ENCODE peak calls at places on chromosomes 13 and 19, in six cellular contexts. One of them, this sample, is unnamed.

GRCh38 chr19:6362024-6362344 is 653 bp downstream of the CLPP start:
- DNase-seq in SK-N-SH: no peak
- DNase-seq in PC-3: no peak
- DNase-seq in GM23338: no peak
- DNase-seq in MM.1S: no peak
- DNase-seq in neural progenitor cell: no peak
- DNase-seq in this sample: peak; percentile 30

GRCh38 chr13:39684531-39685137 is 29.2 kb downstream of the COG6 start:
- DNase-seq in SK-N-SH: peak; percentile 23
- DNase-seq in PC-3: peak; percentile 54
- DNase-seq in GM23338: peak; percentile 72
- DNase-seq in MM.1S: peak; percentile 53
- DNase-seq in neural progenitor cell: peak; percentile 64
- DNase-seq in this sample: peak; percentile 81

GRCh38 chr19:56837892-56838679 is 2.4 kb downstream of the PEG3 start:
- DNase-seq in SK-N-SH: peak; percentile 64
- DNase-seq in PC-3: peak; percentile 58
- DNase-seq in GM23338: no peak
- DNase-seq in MM.1S: no peak
- DNase-seq in neural progenitor cell: no peak
- DNase-seq in this sample: peak; percentile 60

GRCh38 chr13:41916173-41916954 is 44.5 kb downstream of the VWA8 start:
- DNase-seq in SK-N-SH: no peak
- DNase-seq in PC-3: peak; percentile 59
- DNase-seq in GM23338: no peak
- DNase-seq in MM.1S: peak; percentile 85
- DNase-seq in neural progenitor cell: no peak
- DNase-seq in this sample: peak; percentile 84

GRCh38 chr13:54373211-54373610 is 1344.6 kb downstream of the OLFM4 start:
- DNase-seq in SK-N-SH: no peak
- DNase-seq in PC-3: no peak
- DNase-seq in GM23338: peak; percentile 68
- DNase-seq in MM.1S: no peak
- DNase-seq in neural progenitor cell: peak; percentile 33
- DNase-seq in this sample: no peak

GRCh38 chr13:50393641-50394040 is 378.4 kb downstream of the KCNRG start:
- DNase-seq in SK-N-SH: no peak
- DNase-seq in PC-3: no peak
- DNase-seq in GM23338: peak; percentile 43
- DNase-seq in MM.1S: no peak
- DNase-seq in neural progenitor cell: peak; percentile 77
- DNase-seq in this sample: no peak

GRCh38 chr19:17394891-17395415 is 957 bp upstream of the CCDC194 start:
- DNase-seq in SK-N-SH: peak; percentile 81
- DNase-seq in PC-3: peak; percentile 50
- DNase-seq in GM23338: peak; percentile 97
- DNase-seq in MM.1S: no peak
- DNase-seq in neural progenitor cell: peak; percentile 72
- DNase-seq in this sample: peak; percentile 74

GRCh38 chr19:1811472-1811894 is 593 bp downstream of the ATP8B3 start:
- DNase-seq in SK-N-SH: peak; percentile 66
- DNase-seq in PC-3: peak; percentile 95
- DNase-seq in GM23338: no peak
- DNase-seq in MM.1S: no peak
- DNase-seq in neural progenitor cell: no peak
- DNase-seq in this sample: peak; percentile 86

GRCh38 chr13:108606424-108606823 is 23.0 kb upstream of the MYO16 start:
- DNase-seq in SK-N-SH: no peak
- DNase-seq in PC-3: no peak
- DNase-seq in GM23338: no peak
- DNase-seq in MM.1S: no peak
- DNase-seq in neural progenitor cell: no peak
- DNase-seq in this sample: no peak

GRCh38 chr19:5480427-5480836 is 25.2 kb downstream of the ZNRF4 start:
- DNase-seq in SK-N-SH: peak; percentile 69
- DNase-seq in PC-3: peak; percentile 44
- DNase-seq in GM23338: peak; percentile 82
- DNase-seq in MM.1S: no peak
- DNase-seq in neural progenitor cell: peak; percentile 45
- DNase-seq in this sample: peak; percentile 31

GRCh38 chr19:8147579-8147978 is 1.8 kb downstream of the FBN3 start:
- DNase-seq in SK-N-SH: no peak
- DNase-seq in PC-3: no peak
- DNase-seq in GM23338: no peak
- DNase-seq in MM.1S: no peak
- DNase-seq in neural progenitor cell: no peak
- DNase-seq in this sample: no peak

GRCh38 chr13:32278456-32278855 is 36.7 kb downstream of the ZAR1L start:
- DNase-seq in SK-N-SH: no peak
- DNase-seq in PC-3: no peak
- DNase-seq in GM23338: no peak
- DNase-seq in MM.1S: no peak
- DNase-seq in neural progenitor cell: no peak
- DNase-seq in this sample: peak; percentile 81

GRCh38 chr13:85521586-85521985 is 277.6 kb downstream of the SLITRK6 start:
- DNase-seq in SK-N-SH: no peak
- DNase-seq in PC-3: no peak
- DNase-seq in GM23338: no peak
- DNase-seq in MM.1S: no peak
- DNase-seq in neural progenitor cell: no peak
- DNase-seq in this sample: no peak

GRCh38 chr19:14002571-14003278 is 3.4 kb downstream of the RFX1 start:
- DNase-seq in SK-N-SH: no peak
- DNase-seq in PC-3: no peak
- DNase-seq in GM23338: no peak
- DNase-seq in MM.1S: peak; percentile 12
- DNase-seq in neural progenitor cell: no peak
- DNase-seq in this sample: no peak

GRCh38 chr19:11115895-11116446 is 26.7 kb downstream of the LDLR start:
- DNase-seq in SK-N-SH: peak; percentile 5
- DNase-seq in PC-3: no peak
- DNase-seq in GM23338: no peak
- DNase-seq in MM.1S: no peak
- DNase-seq in neural progenitor cell: no peak
- DNase-seq in this sample: no peak
- H3F3A ChIP-seq in SK-N-SH: no peaks in the 10 kb centered on the region
- H3F3A ChIP-seq in PC-3: peaks cover 11% of the 10 kb centered on the region
- H3F3A ChIP-seq in GM23338: peaks cover 80% of the 10 kb centered on the region
- H3F3A ChIP-seq in MM.1S: peaks cover 15% of the 10 kb centered on the region
- H3F3A ChIP-seq in neural progenitor cell: peaks cover 32% of the 10 kb centered on the region
- H3F3A ChIP-seq in this sample: peaks cover 2% of the 10 kb centered on the region

GRCh38 chr19:34964598-34964997 is 569 bp upstream of the ZNF792 start:
- DNase-seq in SK-N-SH: no peak
- DNase-seq in PC-3: no peak
- DNase-seq in GM23338: no peak
- DNase-seq in MM.1S: no peak
- DNase-seq in neural progenitor cell: no peak
- DNase-seq in this sample: no peak

GRCh38 chr19:34963531-34964406 is at the start of gene ZNF792:
- DNase-seq in SK-N-SH: peak; percentile 91
- DNase-seq in PC-3: peak; percentile 41
- DNase-seq in GM23338: peak; percentile 88
- DNase-seq in MM.1S: peak; percentile 23
- DNase-seq in neural progenitor cell: peak; percentile 81
- DNase-seq in this sample: peak; percentile 73

GRCh38 chr19:34962281-34962944 is 1.6 kb downstream of the ZNF792 start:
- DNase-seq in SK-N-SH: peak; percentile 72
- DNase-seq in PC-3: peak; percentile 70
- DNase-seq in GM23338: no peak
- DNase-seq in MM.1S: no peak
- DNase-seq in neural progenitor cell: no peak
- DNase-seq in this sample: no peak

GRCh38 chr19:34961775-34962174 is 2.3 kb downstream of the ZNF792 start:
- DNase-seq in SK-N-SH: no peak
- DNase-seq in PC-3: no peak
- DNase-seq in GM23338: no peak
- DNase-seq in MM.1S: no peak
- DNase-seq in neural progenitor cell: no peak
- DNase-seq in this sample: no peak

DNA sequence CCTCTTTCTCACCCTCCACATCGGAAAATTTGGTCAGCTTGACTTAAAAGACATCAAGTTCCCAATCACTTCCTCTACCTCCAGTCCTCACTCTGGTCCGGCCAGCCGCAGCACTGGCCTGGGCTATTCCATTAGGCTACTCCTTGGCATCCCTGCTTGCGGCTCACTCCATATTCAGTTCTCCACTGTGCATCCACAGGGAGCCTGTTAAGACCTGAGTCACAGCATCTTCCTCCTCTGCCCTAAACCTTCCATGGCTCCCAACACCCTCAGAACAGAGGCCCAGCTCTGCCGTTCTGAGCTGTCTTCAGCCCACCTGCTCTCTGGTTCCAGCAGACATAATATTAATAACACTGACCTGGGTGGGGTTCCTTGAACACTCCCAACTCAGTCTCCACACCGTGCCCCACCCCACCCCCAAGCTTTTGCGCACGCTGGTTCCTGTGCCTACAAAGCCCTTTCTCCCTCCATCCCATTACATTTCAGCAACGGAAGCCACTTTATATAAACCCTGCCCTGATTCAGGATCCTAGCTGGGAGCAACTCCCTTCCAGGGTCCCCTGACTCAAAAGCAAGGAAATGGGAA is 991 bp downstream of the ZNF792 start:
- DNase-seq in SK-N-SH: peak; percentile 49
- DNase-seq in PC-3: peak; percentile 14
- DNase-seq in GM23338: no peak
- DNase-seq in MM.1S: no peak
- DNase-seq in neural progenitor cell: no peak
- DNase-seq in this sample: peak; percentile 35
- TF ChIP-seq EZH2phosphoT487 in SK-N-SH: no peak
- TF ChIP-seq EZH2phosphoT487 in PC-3: no peak
- TF ChIP-seq EZH2phosphoT487 in GM23338: no peak
- TF ChIP-seq EZH2phosphoT487 in MM.1S: no peak
- TF ChIP-seq EZH2phosphoT487 in neural progenitor cell: no peak
- TF ChIP-seq EZH2phosphoT487 in this sample: no peak

GRCh38 chr13:60165391-60166099 is 1.8 kb upstream of the DIAPH3 start:
- DNase-seq in SK-N-SH: no peak
- DNase-seq in PC-3: no peak
- DNase-seq in GM23338: no peak
- DNase-seq in MM.1S: no peak
- DNase-seq in neural progenitor cell: no peak
- DNase-seq in this sample: no peak

GRCh38 chr13:60170414-60170813 is 6.7 kb upstream of the DIAPH3 start:
- DNase-seq in SK-N-SH: no peak
- DNase-seq in PC-3: no peak
- DNase-seq in GM23338: no peak
- DNase-seq in MM.1S: no peak
- DNase-seq in neural progenitor cell: no peak
- DNase-seq in this sample: no peak

GRCh38 chr13:60167121-60167520 is 3.4 kb upstream of the DIAPH3 start:
- DNase-seq in SK-N-SH: no peak
- DNase-seq in PC-3: no peak
- DNase-seq in GM23338: no peak
- DNase-seq in MM.1S: no peak
- DNase-seq in neural progenitor cell: no peak
- DNase-seq in this sample: no peak

GRCh38 chr13:60174113-60174512 is 10.4 kb upstream of the DIAPH3 start:
- DNase-seq in SK-N-SH: no peak
- DNase-seq in PC-3: no peak
- DNase-seq in GM23338: no peak
- DNase-seq in MM.1S: no peak
- DNase-seq in neural progenitor cell: no peak
- DNase-seq in this sample: no peak

GRCh38 chr13:60169239-60170031 is 5.7 kb upstream of the DIAPH3 start:
- DNase-seq in SK-N-SH: no peak
- DNase-seq in PC-3: peak; percentile 12
- DNase-seq in GM23338: no peak
- DNase-seq in MM.1S: no peak
- DNase-seq in neural progenitor cell: no peak
- DNase-seq in this sample: no peak
- H3K4me1 ChIP-seq in SK-N-SH: peaks cover 6% of the 10 kb centered on the region
- H3K4me1 ChIP-seq in PC-3: peaks cover 8% of the 10 kb centered on the region
- H3K4me1 ChIP-seq in GM23338: peaks cover 16% of the 10 kb centered on the region
- H3K4me1 ChIP-seq in MM.1S: no peaks in the 10 kb centered on the region
- H3K4me1 ChIP-seq in neural progenitor cell: peaks cover 9% of the 10 kb centered on the region
- H3K4me1 ChIP-seq in this sample: peaks cover 15% of the 10 kb centered on the region

GRCh38 chr19:48321622-48322591 is 3.4 kb upstream of the EMP3 start:
- DNase-seq in SK-N-SH: peak; percentile 99
- DNase-seq in PC-3: peak; percentile 96
- DNase-seq in GM23338: peak; percentile 98
- DNase-seq in MM.1S: peak; percentile 98
- DNase-seq in neural progenitor cell: peak; percentile 98
- DNase-seq in this sample: peak; percentile 99
- H3F3A ChIP-seq in SK-N-SH: peaks cover 13% of the 10 kb centered on the region
- H3F3A ChIP-seq in PC-3: no peaks in the 10 kb centered on the region
- H3F3A ChIP-seq in GM23338: peaks cover 15% of the 10 kb centered on the region
- H3F3A ChIP-seq in MM.1S: peaks cover 4% of the 10 kb centered on the region
- H3F3A ChIP-seq in neural progenitor cell: peaks cover 20% of the 10 kb centered on the region
- H3F3A ChIP-seq in this sample: peaks cover 28% of the 10 kb centered on the region

GRCh38 chr13:109844396-109844795 is 58.0 kb upstream of the IRS2 start:
- DNase-seq in SK-N-SH: no peak
- DNase-seq in PC-3: peak; percentile 74
- DNase-seq in GM23338: peak; percentile 10
- DNase-seq in MM.1S: no peak
- DNase-seq in neural progenitor cell: no peak
- DNase-seq in this sample: peak; percentile 52
- TF ChIP-seq EZH2phosphoT487 in SK-N-SH: no peak
- TF ChIP-seq EZH2phosphoT487 in PC-3: no peak
- TF ChIP-seq EZH2phosphoT487 in GM23338: no peak
- TF ChIP-seq EZH2phosphoT487 in MM.1S: no peak
- TF ChIP-seq EZH2phosphoT487 in neural progenitor cell: no peak
- TF ChIP-seq EZH2phosphoT487 in this sample: no peak

GRCh38 chr19:639251-640155 is at the start of gene FGF22:
- DNase-seq in SK-N-SH: peak; percentile 100
- DNase-seq in PC-3: peak; percentile 80
- DNase-seq in GM23338: peak; percentile 96
- DNase-seq in MM.1S: peak; percentile 95
- DNase-seq in neural progenitor cell: peak; percentile 96
- DNase-seq in this sample: peak; percentile 96

GRCh38 chr19:640606-641170 is 1.0 kb downstream of the FGF22 start:
- DNase-seq in SK-N-SH: no peak
- DNase-seq in PC-3: no peak
- DNase-seq in GM23338: no peak
- DNase-seq in MM.1S: no peak
- DNase-seq in neural progenitor cell: no peak
- DNase-seq in this sample: no peak

GRCh38 chr19:638901-639250 is 803 bp upstream of the FGF22 start:
- DNase-seq in SK-N-SH: no peak
- DNase-seq in PC-3: no peak
- DNase-seq in GM23338: no peak
- DNase-seq in MM.1S: no peak
- DNase-seq in neural progenitor cell: no peak
- DNase-seq in this sample: no peak

GRCh38 chr19:641702-642101 is 2.0 kb downstream of the FGF22 start:
- DNase-seq in SK-N-SH: no peak
- DNase-seq in PC-3: no peak
- DNase-seq in GM23338: no peak
- DNase-seq in MM.1S: no peak
- DNase-seq in neural progenitor cell: no peak
- DNase-seq in this sample: no peak

DNA sequence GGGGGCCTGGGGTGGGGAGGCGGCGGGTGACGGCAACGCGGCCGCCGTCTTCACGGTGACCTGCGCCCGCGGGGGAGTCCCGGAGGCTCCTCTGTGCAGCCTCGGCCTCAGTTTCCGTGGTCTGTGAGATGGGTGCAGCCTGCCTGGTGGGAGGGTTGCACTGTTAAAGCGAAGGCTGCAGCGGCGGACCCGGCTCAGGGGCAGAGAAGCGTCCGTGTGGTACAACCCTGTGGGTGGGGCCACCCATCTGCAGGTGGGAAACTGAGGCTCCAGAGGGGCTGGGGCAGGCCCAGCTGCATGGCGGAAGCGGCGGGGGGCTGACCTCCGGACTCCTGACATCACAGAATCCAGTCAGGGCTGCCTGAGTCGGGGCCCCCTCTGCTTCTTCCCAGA is 473 bp downstream of the FGF22 start:
- DNase-seq in SK-N-SH: no peak
- DNase-seq in PC-3: no peak
- DNase-seq in GM23338: no peak
- DNase-seq in MM.1S: no peak
- DNase-seq in neural progenitor cell: no peak
- DNase-seq in this sample: no peak
- H3K4me1 ChIP-seq in SK-N-SH: peaks cover 8% of the 10 kb centered on the region
- H3K4me1 ChIP-seq in PC-3: no peaks in the 10 kb centered on the region
- H3K4me1 ChIP-seq in GM23338: no peaks in the 10 kb centered on the region
- H3K4me1 ChIP-seq in MM.1S: peaks cover 5% of the 10 kb centered on the region
- H3K4me1 ChIP-seq in neural progenitor cell: no peaks in the 10 kb centered on the region
- H3K4me1 ChIP-seq in this sample: no peaks in the 10 kb centered on the region